ENCODE peak calls at places on chromosome 20, in eight cellular contexts. W is left ventricle myocardium inferior; M is tibial artery; X is heart right ventricle; F is colonic mucosa; D is HCT116; K is AG04450; J is CD4-positive, alpha-beta T cell. O is an unnamed sample.

GRCh38 chr20:48769111-48769879 is 58.5 kb downstream of the PREX1 start:
- DNase-seq in K (no peak), W (no peak), J (peak), X (no peak), D (no peak), F (no peak), M (no peak), O (no peak)

GRCh38 chr20:64044484-64045247 is 4.8 kb downstream of the SOX18 start:
- DNase-seq in K (no peak), D (peak), F (no peak), M (no peak), X (no peak), J (no peak), W (no peak), O (no peak)

GRCh38 chr20:10555865-10556308 is 117.9 kb downstream of the JAG1 start:
- DNase-seq in X (no peak), W (no peak), D (no peak), J (no peak), M (no peak), K (no peak), F (no peak), O (no peak)

GRCh38 chr20:57787969-57788781 is 78.4 kb upstream of the PMEPA1 start:
- DNase-seq in F (no peak), X (no peak), D (no peak), W (no peak), J (no peak), M (no peak), K (no peak), O (no peak)

GRCh38 chr20:63070771-63071540 is 64.2 kb upstream of the BHLHE23 start:
- DNase-seq in J (no peak), X (peak), F (no peak), W (no peak), K (no peak), M (peak), D (no peak), O (no peak)

GRCh38 chr20:37863289-37863688 is 39.6 kb upstream of the VSTM2L start:
- DNase-seq in J (no peak), M (peak), F (no peak), X (no peak), K (no peak), D (no peak), W (no peak), O (no peak)

GRCh38 chr20:41655966-41656685 is 37.9 kb upstream of the CHD6 start:
- DNase-seq in F (no peak), X (no peak), W (no peak), J (no peak), K (no peak), M (no peak), D (no peak), O (no peak)

GRCh38 chr20:47551841-47552240 is 50.2 kb downstream of the NCOA3 start:
- DNase-seq in M (no peak), F (no peak), J (no peak), X (no peak), D (no peak), W (no peak), K (no peak), O (no peak)

GRCh38 chr20:41408986-41409385 is 42.4 kb upstream of the EMILIN3 start:
- DNase-seq in J (no peak), X (no peak), D (no peak), W (no peak), F (no peak), K (no peak), M (no peak), O (no peak)

GRCh38 chr20:47720636-47721427 is 64.4 kb downstream of the SULF2 start:
- DNase-seq in J (no peak), F (no peak), W (no peak), K (no peak), X (no peak), D (no peak), M (no peak), O (no peak)

GRCh38 chr20:40654876-40655275 is 34.2 kb downstream of the MAFB start:
- DNase-seq in J (no peak), M (peak), K (no peak), X (no peak), D (no peak), W (peak), F (no peak), O (no peak)

GRCh38 chr20:3250091-3250504 is 11.1 kb upstream of the SLC4A11 start:
- DNase-seq in W (no peak), D (no peak), K (no peak), J (no peak), F (no peak), M (no peak), X (no peak), O (no peak)

GRCh38 chr20:7540018-7540417 is 400.2 kb downstream of the HAO1 start:
- DNase-seq in K (no peak), W (no peak), F (no peak), X (no peak), D (no peak), M (no peak), J (no peak), O (no peak)

GRCh38 chr20:3229798-3230197 is 9.2 kb downstream of the SLC4A11 start:
- DNase-seq in F (no peak), X (no peak), K (no peak), M (no peak), J (no peak), W (no peak), D (no peak), O (no peak)

GRCh38 chr20:8457978-8458377 is 325.9 kb downstream of the PLCB1 start:
- DNase-seq in D (no peak), F (no peak), M (no peak), K (no peak), J (no peak), W (no peak), X (no peak), O (no peak)

GRCh38 chr20:57912227-57912582 is 202.4 kb upstream of the PMEPA1 start:
- DNase-seq in W (no peak), D (no peak), M (no peak), K (no peak), X (no peak), F (no peak), J (no peak), O (no peak)

GRCh38 chr20:6975326-6975725 is 207.8 kb downstream of the BMP2 start:
- DNase-seq in W (no peak), J (no peak), D (no peak), X (no peak), F (no peak), M (no peak), K (no peak), O (no peak)

DNA sequence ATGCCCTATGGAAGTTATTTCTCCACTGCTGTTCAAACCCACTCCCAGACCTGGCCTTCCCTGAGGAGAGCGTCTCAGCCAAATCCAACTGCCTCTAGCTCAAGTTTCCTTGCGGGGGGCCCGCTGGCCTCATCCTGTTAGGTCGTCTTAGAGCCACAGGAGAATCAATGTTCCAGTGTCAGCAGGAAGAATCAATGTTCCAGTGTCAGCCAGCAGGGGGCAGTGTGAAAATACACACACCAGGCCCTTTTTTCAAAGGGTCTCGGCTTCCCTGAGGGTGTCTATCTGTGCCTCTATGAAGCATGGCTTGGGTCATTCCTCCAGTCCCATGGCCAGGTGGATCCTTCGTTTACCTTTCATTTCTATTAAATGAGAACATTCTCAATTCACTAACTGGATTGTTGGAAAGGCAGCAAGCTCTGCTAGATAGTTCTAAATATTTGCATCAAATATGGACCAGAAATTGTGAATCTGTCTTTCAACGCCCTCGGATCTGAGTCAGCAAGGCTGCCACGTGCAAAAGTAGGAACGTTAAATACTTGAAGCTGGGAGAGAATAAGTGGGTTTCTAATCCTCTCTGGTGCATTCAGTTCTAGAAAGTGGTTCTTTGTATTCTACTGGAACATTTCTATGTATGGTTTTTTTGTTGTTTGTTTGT is 19.2 kb downstream of the PRND start:
- DNase-seq in M (no peak), D (peak), X (no peak), F (peak), K (no peak), J (peak), W (peak), O (no peak)
- TF ChIP-seq CTCF in M (peak), D (peak), X (peak), F (peak), K (peak), J (peak), W (peak), O (peak)

DNA sequence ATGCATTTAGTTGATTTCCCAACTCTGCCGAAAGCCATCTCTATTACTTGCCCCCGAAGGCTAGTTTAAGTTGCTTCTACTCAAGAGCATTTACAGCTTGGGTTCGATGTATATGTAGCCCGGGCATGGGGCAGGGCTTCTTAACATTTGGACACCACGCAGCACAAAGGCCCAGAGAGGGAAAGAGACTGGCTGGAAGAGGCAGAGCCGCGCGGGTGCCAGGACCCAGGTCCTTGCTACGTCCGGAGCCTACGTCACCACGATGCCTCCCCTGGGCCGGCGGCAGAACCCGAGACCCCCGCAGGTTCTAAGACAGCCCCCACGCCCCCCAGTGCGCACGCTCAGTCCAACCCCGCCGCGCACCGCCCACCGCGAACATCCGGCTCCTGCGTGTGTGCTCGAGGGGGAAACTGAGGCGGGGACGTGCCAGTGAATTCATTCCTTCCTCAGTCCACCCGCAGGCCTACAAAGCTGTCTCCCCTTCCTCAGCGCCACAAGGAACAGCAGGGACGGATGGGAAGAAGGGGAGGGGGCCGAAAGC is 367 bp upstream of the PCIF1 start:
- DNase-seq in F (peak), D (peak), K (no peak), J (no peak), X (peak), W (peak), M (peak), O (no peak)
- H3K27ac ChIP-seq in F (peak), D (peak), K (peak), J (peak), X (peak), W (peak), M (peak), O (peak)

DNA sequence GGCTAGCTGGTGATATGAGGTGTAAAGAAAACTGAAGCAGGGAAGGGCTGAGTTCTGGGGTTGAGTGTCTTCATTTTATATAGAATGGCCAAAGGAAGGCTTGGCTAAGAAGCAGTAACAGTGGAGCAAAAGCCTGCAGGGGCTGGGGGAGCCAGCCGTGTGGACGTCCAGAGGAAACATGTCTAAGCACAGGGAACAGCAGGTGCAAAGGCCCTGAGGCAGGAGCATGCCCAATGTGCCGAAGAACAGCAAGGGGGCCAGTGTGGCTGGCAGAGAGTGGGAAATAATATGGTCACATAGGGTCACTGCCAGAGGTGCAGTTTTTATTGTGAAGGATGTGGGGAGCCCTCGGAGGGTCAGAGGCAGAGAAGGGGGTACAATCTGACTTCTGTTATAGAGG is 60.5 kb upstream of the KCNG1 start:
- DNase-seq in M (no peak), X (no peak), W (no peak), F (no peak), K (no peak), J (no peak), D (no peak), O (no peak)
- TF ChIP-seq CTCF in M (no peak), X (no peak), W (no peak), F (no peak), K (no peak), J (no peak), D (no peak), O (no peak)

GRCh38 chr20:23255658-23256385 is 94.8 kb upstream of the NXT1 start:
- DNase-seq in F (no peak), J (no peak), K (peak), X (no peak), D (no peak), W (no peak), M (no peak), O (no peak)

GRCh38 chr20:23255106-23255505 is 95.5 kb upstream of the NXT1 start:
- DNase-seq in K (no peak), M (no peak), J (no peak), X (no peak), D (no peak), F (no peak), W (no peak), O (no peak)

GRCh38 chr20:23258747-23259121 is 91.9 kb upstream of the NXT1 start:
- DNase-seq in D (no peak), W (no peak), K (no peak), J (no peak), X (no peak), M (no peak), F (no peak), O (no peak)

GRCh38 chr20:23257848-23258746 is 92.5 kb upstream of the NXT1 start:
- DNase-seq in F (no peak), D (no peak), W (no peak), M (no peak), J (no peak), X (no peak), K (peak), O (no peak)

DNA sequence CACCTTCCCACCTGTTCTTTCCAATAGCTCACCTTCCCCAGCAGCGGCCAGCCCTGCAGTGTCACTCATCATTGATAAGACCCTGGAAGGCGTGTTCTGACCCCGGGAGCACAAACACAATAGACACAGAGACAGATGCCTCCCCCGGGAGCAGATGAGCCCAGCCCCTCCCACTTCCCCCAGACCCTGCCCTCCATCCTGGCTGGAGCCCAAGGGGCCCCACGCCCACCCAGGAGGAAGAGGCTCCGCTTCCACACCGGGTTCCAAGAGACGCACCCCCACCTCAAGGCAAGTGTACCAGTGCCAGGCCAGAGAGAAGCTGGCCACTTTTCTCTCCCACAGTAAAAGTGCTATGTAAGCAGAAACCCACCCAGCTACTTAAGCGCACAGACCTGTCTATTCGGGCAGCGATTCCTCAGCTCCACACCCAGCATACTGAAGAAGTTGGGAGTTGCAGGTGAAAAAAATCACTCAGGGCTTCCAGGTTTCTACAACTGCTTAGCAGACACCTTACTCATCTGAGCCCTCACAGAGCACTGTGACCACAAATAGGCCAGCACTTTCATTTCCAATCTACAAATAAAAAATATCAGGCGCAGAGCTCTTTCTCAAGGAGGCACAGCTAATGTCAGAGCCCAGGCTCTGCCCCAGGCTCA is 93.4 kb upstream of the NXT1 start:
- DNase-seq in J (no peak), M (no peak), K (no peak), W (no peak), X (peak), F (no peak), D (no peak), O (no peak)
- H3K27ac ChIP-seq in J (no peak), M (peak), K (no peak), W (peak), X (peak), F (no peak), D (no peak), O (peak)

GRCh38 chr20:56627122-56628014 is 1.7 kb upstream of the TFAP2C start:
- DNase-seq in K (no peak), W (no peak), X (no peak), J (no peak), M (no peak), D (no peak), F (no peak), O (no peak)

GRCh38 chr20:56628015-56628872 is 862 bp upstream of the TFAP2C start:
- DNase-seq in W (no peak), X (peak), J (no peak), F (peak), K (no peak), M (no peak), D (no peak), O (no peak)

GRCh38 chr20:56624786-56625681 is 4.1 kb upstream of the TFAP2C start:
- DNase-seq in X (no peak), D (no peak), M (no peak), F (no peak), W (no peak), K (no peak), J (no peak), O (no peak)

GRCh38 chr20:56625837-56626236 is 3.3 kb upstream of the TFAP2C start:
- DNase-seq in X (no peak), D (no peak), J (no peak), K (no peak), F (no peak), M (no peak), W (no peak), O (no peak)

DNA sequence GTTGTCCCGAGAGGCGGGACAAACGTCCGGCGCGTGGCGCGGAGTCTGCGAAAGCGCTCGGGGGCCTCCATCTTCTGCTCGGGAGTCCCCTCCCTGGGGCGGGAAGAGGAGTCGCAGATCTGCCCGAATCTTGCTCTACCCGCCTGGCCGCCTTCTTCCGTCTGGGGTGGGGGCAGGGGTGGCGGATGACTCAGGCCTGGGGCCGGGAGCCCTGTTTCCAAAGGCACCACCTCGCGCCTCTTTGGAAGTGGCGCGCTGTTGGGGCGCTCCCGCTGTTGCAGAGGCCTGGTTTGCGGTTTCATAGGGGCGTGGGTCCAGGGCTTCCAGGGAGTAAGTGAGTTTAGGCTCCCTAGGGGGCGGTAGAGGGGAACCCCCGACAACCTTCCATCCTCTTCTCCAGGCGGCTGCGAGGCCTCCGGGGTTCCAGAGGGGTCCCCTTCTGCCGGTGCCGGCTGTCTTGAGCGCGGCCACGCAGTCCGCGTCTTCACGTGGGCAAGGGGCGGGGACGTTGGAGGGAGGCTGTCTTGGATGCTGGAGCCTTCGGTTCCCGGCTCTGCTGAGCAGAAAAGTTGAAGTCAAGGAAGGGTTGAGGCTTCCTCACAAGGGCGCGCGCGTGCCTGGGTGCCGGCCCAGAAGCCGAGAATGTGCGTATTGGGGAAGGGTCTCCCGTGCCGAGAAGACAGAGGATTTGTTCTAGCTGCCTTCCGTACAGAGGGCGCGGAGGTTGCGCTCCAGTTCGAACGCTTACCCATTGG is 2.6 kb upstream of the TFAP2C start:
- DNase-seq in F (peak), W (no peak), K (no peak), M (no peak), J (no peak), D (peak), X (no peak), O (no peak)
- TF ChIP-seq CTCF in F (no peak), W (peak), K (peak), M (no peak), J (no peak), D (peak), X (no peak), O (peak)

DNA sequence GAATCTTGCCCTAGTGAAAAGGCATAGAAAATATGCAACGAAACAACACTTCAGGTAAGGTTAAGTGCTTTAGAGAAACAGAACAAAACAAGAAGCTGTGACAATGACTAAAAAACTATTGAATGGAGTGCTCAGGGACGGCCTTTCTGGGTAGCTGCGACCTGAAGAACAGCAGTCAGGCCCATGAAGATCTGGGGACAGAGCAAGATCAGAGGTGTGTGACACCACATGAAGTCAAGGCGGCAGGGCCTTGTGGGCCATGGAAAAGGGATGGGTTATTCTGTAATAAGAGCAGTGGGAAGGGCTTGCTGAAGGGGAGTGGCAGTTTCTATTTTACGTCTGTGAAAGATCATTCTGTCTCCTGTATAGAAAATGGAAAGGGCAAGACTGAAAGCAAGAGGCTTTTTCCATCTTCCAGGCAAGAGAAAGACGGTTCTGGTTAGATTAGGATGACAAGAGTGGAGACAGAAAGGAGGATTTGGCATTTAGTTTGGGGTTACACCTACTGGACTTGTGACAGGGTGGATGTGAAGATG is 5.1 kb downstream of the UBE2V1 start:
- DNase-seq in F (no peak), W (no peak), D (no peak), J (no peak), M (no peak), X (no peak), K (no peak), O (no peak)
- H3K27ac ChIP-seq in F (no peak), W (peak), D (no peak), J (peak), M (peak), X (peak), K (peak), O (peak)

GRCh38 chr20:13819885-13820645 is 35.2 kb downstream of the NDUFAF5 start:
- DNase-seq in J (peak), K (no peak), D (peak), F (peak), M (no peak), X (no peak), W (no peak), O (no peak)
- TF ChIP-seq CTCF in J (peak), K (peak), D (peak), F (peak), M (peak), X (peak), W (peak), O (peak)

GRCh38 chr20:59608871-59609270 is 4.5 kb downstream of the PHACTR3 start:
- DNase-seq in J (no peak), X (no peak), D (no peak), K (no peak), M (no peak), F (no peak), W (no peak), O (no peak)

GRCh38 chr20:59605691-59606364 is 1.5 kb downstream of the PHACTR3 start:
- DNase-seq in W (no peak), D (no peak), J (no peak), M (no peak), K (no peak), X (no peak), F (no peak), O (no peak)

GRCh38 chr20:59611286-59611685 is 6.9 kb downstream of the PHACTR3 start:
- DNase-seq in M (no peak), J (no peak), W (peak), F (no peak), X (peak), D (no peak), K (no peak), O (no peak)

GRCh38 chr20:59606566-59606965 is 2.2 kb downstream of the PHACTR3 start:
- DNase-seq in X (no peak), J (no peak), W (no peak), K (no peak), M (no peak), D (no peak), F (no peak), O (no peak)

GRCh38 chr20:59608396-59608795 is 4.1 kb downstream of the PHACTR3 start:
- DNase-seq in X (no peak), D (no peak), J (no peak), W (no peak), F (no peak), K (no peak), M (no peak), O (no peak)
- H3K27ac ChIP-seq in X (no peak), D (no peak), J (no peak), W (no peak), F (no peak), K (no peak), M (no peak), O (no peak)

O was measured in esophagus squamous epithelium.